ENCODE peak calls at places on chromosomes 4 and X, in eight cellular contexts. A, B, P, L, G, U, D and J are unnamed samples.

GRCh38 chrX:119853449-119853848 is 686 bp upstream of the UPF3B start:
- DNase-seq in A (no peak), B (no peak), P (no peak), L (no peak), G (no peak), U (no peak), D (peak; percentile 17), J (no peak)

GRCh38 chr4:4810778-4811177 is 48.7 kb upstream of the MSX1 start:
- DNase-seq in A (no peak), B (no peak), P (no peak), L (no peak), G (no peak), U (no peak), D (no peak), J (no peak)

GRCh38 chr4:132824721-132825120 is 324.4 kb upstream of the PCDH10 start:
- DNase-seq in A (no peak), B (no peak), P (no peak), L (no peak), G (no peak), U (no peak), D (no peak), J (no peak)

GRCh38 chr4:24007740-24008348 is 118.0 kb upstream of the PPARGC1A start:
- DNase-seq in A (no peak), B (no peak), P (no peak), L (no peak), G (peak; percentile 30), U (no peak), D (no peak), J (no peak)

GRCh38 chr4:5444918-5445517 is 263.3 kb downstream of the EVC2 start:
- DNase-seq in A (no peak), B (no peak), P (no peak), L (no peak), G (no peak), U (no peak), D (peak; percentile 24), J (no peak)

GRCh38 chr4:110527156-110527555 is 51.2 kb downstream of the ENPEP start:
- DNase-seq in A (no peak), B (no peak), P (no peak), L (no peak), G (no peak), U (no peak), D (no peak), J (no peak)

GRCh38 chr4:147096667-147097604 is 151.3 kb upstream of the TTC29 start:
- DNase-seq in A (no peak), B (no peak), P (no peak), L (no peak), G (peak; percentile 61), U (no peak), D (peak; percentile 51), J (peak; percentile 5)

GRCh38 chr4:128379860-128380259 is 92.2 kb upstream of the PGRMC2 start:
- DNase-seq in A (no peak), B (no peak), P (peak; percentile 89), L (peak; percentile 74), G (peak; percentile 23), U (no peak), D (peak; percentile 43), J (peak; percentile 8)

GRCh38 chr4:72006576-72006975 is 25.2 kb upstream of the NPFFR2 start:
- DNase-seq in A (no peak), B (no peak), P (no peak), L (no peak), G (no peak), U (no peak), D (peak; percentile 68), J (no peak)

GRCh38 chr4:64158648-64159326 is 250.5 kb downstream of the TECRL start:
- DNase-seq in A (no peak), B (no peak), P (no peak), L (peak; percentile 78), G (peak; percentile 81), U (peak; percentile 75), D (peak; percentile 43), J (peak; percentile 41)

GRCh38 chr4:111991163-111991562 is 154.1 kb upstream of the FAM241A start:
- DNase-seq in A (no peak), B (no peak), P (no peak), L (no peak), G (no peak), U (no peak), D (no peak), J (no peak)

GRCh38 chr4:138948918-138949317 is 66.7 kb upstream of the NOCT start:
- DNase-seq in A (no peak), B (no peak), P (no peak), L (no peak), G (no peak), U (no peak), D (no peak), J (no peak)

GRCh38 chrX:63561425-63561824 is 210.3 kb upstream of the SPIN4 start:
- DNase-seq in A (no peak), B (no peak), P (no peak), L (no peak), G (no peak), U (no peak), D (peak; percentile 25), J (no peak)

GRCh38 chr4:57102050-57102564 is 8.1 kb downstream of the IGFBP7 start:
- DNase-seq in A (no peak), B (no peak), P (no peak), L (peak; percentile 91), G (no peak), U (no peak), D (peak; percentile 91), J (no peak)

GRCh38 chrX:148049441-148049840 is 68.3 kb downstream of the FMR1NB start:
- DNase-seq in A (no peak), B (no peak), P (no peak), L (no peak), G (peak; percentile 46), U (no peak), D (peak; percentile 38), J (no peak)

GRCh38 chr4:125741825-125742452 is 427.2 kb downstream of the FAT4 start:
- DNase-seq in A (no peak), B (no peak), P (no peak), L (no peak), G (peak; percentile 17), U (no peak), D (peak; percentile 28), J (no peak)

GRCh38 chr4:149870008-149870407 is 54.4 kb upstream of the IQCM start:
- DNase-seq in A (no peak), B (no peak), P (no peak), L (no peak), G (no peak), U (no peak), D (no peak), J (no peak)

GRCh38 chr4:182533948-182534347 is 290.7 kb downstream of the TENM3 start:
- DNase-seq in A (no peak), B (no peak), P (no peak), L (no peak), G (no peak), U (no peak), D (peak; percentile 62), J (no peak)

GRCh38 chrX:15815779-15816452 is 25.6 kb downstream of the ZRSR2 start:
- DNase-seq in A (peak; percentile 29), B (no peak), P (no peak), L (no peak), G (peak; percentile 68), U (peak; percentile 8), D (peak; percentile 18), J (no peak)

GRCh38 chr4:16659120-16659519 is 239.3 kb downstream of the LDB2 start:
- DNase-seq in A (no peak), B (no peak), P (peak; percentile 26), L (no peak), G (peak; percentile 48), U (no peak), D (no peak), J (no peak)

GRCh38 chr4:87497141-87497540 is 32.0 kb downstream of the SPARCL1 start:
- DNase-seq in A (no peak), B (no peak), P (no peak), L (no peak), G (no peak), U (peak; percentile 9), D (no peak), J (no peak)